ENCODE peak calls at places on chromosomes 2 and 18, in seven cellular contexts. H is PC-3, Y is hepatocyte, W is HCT116, D is OCI-LY7, T is GM23248, C is MM.1S. E is an unnamed sample.

GRCh38 chr2:29010946-29011649 is 30.0 kb downstream of the TOGARAM2 start:
- DNase-seq in H (no peak), Y (peak; percentile 65), W (no peak), D (peak; percentile 6), T (peak; percentile 14), C (peak; percentile 29), E (no peak)

GRCh38 chr2:79994915-79995419 is 309.6 kb downstream of the LRRTM1 start:
- DNase-seq in H (no peak), Y (no peak), W (no peak), D (no peak), T (peak; percentile 31), C (no peak), E (no peak)

GRCh38 chr2:121219866-121220265 is 65.1 kb downstream of the TFCP2L1 start:
- DNase-seq in H (no peak), Y (no peak), W (no peak), D (no peak), T (no peak), C (no peak), E (no peak)

GRCh38 chr2:111985514-111985913 is 69.6 kb upstream of the TMEM87B start:
- DNase-seq in H (no peak), Y (no peak), W (no peak), D (no peak), T (no peak), C (no peak), E (no peak)

GRCh38 chr2:118672571-118673158 is 174.8 kb downstream of the EN1 start:
- DNase-seq in H (no peak), Y (peak; percentile 27), W (no peak), D (no peak), T (peak; percentile 13), C (no peak), E (peak; percentile 64)

GRCh38 chr2:11017921-11018320 is 106.2 kb downstream of the KCNF1 start:
- DNase-seq in H (no peak), Y (no peak), W (no peak), D (no peak), T (no peak), C (no peak), E (no peak)

GRCh38 chr18:28823506-28824182 is 646.7 kb upstream of the CDH2 start:
- DNase-seq in H (peak; percentile 57), Y (no peak), W (no peak), D (no peak), T (peak; percentile 48), C (peak; percentile 27), E (no peak)

GRCh38 chr2:132390076-132390475 is 26.5 kb upstream of the GPR39 start:
- DNase-seq in H (no peak), Y (no peak), W (no peak), D (no peak), T (no peak), C (no peak), E (no peak)

GRCh38 chr18:21386523-21387240 is 144.7 kb downstream of the GREB1L start:
- DNase-seq in H (no peak), Y (no peak), W (no peak), D (no peak), T (no peak), C (no peak), E (no peak)

GRCh38 chr2:42029639-42030195 is 18.1 kb upstream of the PKDCC start:
- DNase-seq in H (no peak), Y (no peak), W (no peak), D (no peak), T (no peak), C (peak; percentile 75), E (no peak)

GRCh38 chr2:166376873-166377272 is 1.1 kb upstream of the SCN9A start:
- DNase-seq in H (no peak), Y (no peak), W (no peak), D (no peak), T (no peak), C (no peak), E (no peak)

GRCh38 chr2:16225071-16225470 is 284.7 kb downstream of the MYCN start:
- DNase-seq in H (no peak), Y (no peak), W (no peak), D (no peak), T (no peak), C (no peak), E (no peak)

GRCh38 chr2:167592441-167592840 is 655.0 kb downstream of the STK39 start:
- DNase-seq in H (no peak), Y (no peak), W (no peak), D (no peak), T (no peak), C (no peak), E (no peak)

GRCh38 chr2:204049635-204050034 is 113.1 kb downstream of the ICOS start:
- DNase-seq in H (no peak), Y (no peak), W (no peak), D (peak; percentile 28), T (no peak), C (peak; percentile 83), E (no peak)

GRCh38 chr2:66821168-66821567 is 386.2 kb downstream of the MEIS1 start:
- DNase-seq in H (no peak), Y (no peak), W (no peak), D (no peak), T (no peak), C (no peak), E (no peak)
- H3K9me2 ChIP-seq in H (no peaks in the 10 kb centered on the region), Y (no peaks in the 10 kb centered on the region), W (no peaks in the 10 kb centered on the region), D (no peaks in the 10 kb centered on the region), T (no peaks in the 10 kb centered on the region), C (no peaks in the 10 kb centered on the region), E (no peaks in the 10 kb centered on the region)

GRCh38 chr2:181457121-181457740 is at the start of gene ITGA4:
- DNase-seq in H (peak; percentile 69), Y (peak; percentile 84), W (no peak), D (peak; percentile 93), T (peak; percentile 91), C (peak; percentile 93), E (no peak)
- H3K4me3 ChIP-seq in H (peak within 1 kb of the TSS; percentile 69), Y (peak within 1 kb of the TSS; percentile 38), W (no peak within 1 kb of the TSS), D (peak within 1 kb of the TSS; percentile 91), T (peak within 1 kb of the TSS; percentile 91), C (peak within 1 kb of the TSS; percentile 89), E (no peak within 1 kb of the TSS)

DNA sequence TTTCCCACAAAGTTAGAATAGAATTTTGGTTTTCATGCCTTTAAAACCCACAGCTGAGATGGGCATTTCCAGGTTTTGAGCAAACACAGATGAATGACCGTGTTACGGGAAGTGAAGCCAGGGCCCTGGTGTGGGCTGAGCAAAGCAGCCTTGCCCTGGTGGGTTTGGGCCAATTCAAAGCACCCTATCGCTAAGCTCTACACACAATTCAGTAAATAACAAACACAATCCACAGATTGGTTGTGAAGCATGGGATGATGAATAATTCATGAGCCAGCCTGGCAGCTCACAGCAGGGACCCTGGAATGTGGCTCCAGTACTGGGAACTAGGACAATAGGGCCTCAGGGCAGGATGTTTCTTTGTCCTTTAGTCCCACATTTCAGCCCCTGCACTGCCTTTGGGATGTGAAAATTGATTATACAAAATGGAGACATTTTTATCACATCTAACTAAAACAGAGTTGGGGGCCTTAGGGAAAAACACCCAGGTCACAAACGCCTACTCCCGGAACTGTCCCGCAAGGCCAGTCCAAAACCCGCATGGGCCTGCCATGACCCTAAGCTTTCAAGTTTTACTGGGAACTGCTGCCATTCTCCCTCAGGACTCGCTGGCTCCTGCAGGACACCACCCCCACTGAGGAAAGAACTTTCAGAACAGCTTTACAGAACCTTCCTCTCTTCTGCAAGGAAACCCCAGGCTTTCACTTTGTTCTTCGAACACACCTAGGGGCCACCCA is 320.2 kb upstream of the HS6ST1 start:
- DNase-seq in H (no peak), Y (no peak), W (no peak), D (no peak), T (peak; percentile 70), C (no peak), E (peak; percentile 63)
- H3K9me2 ChIP-seq in H (no peaks in the 10 kb centered on the region), Y (no peaks in the 10 kb centered on the region), W (no peaks in the 10 kb centered on the region), D (no peaks in the 10 kb centered on the region), T (no peaks in the 10 kb centered on the region), C (no peaks in the 10 kb centered on the region), E (no peaks in the 10 kb centered on the region)

DNA sequence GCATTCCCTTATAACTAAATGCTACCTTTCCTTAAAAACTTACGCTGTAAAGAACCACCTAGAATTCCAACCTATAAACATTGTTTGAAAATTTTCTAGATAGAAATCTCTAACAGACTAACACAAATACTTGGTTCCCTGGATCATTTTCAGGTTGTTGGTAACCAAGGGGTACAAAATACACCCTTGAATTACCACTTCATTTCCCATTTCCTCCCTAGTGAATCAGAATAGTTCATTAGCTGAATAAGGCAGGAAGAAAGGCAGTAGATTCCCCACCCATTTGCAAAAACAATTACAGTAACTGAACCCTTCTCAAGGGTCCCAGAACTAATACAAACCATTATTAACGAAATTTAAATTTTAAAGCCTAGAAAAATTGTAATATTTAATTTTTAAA is 5.5 kb downstream of the MEX3C start:
- DNase-seq in H (no peak), Y (no peak), W (no peak), D (no peak), T (peak; percentile 16), C (no peak), E (no peak)
- H3K4me3 ChIP-seq in H (no peak overlapping the region), Y (no peak overlapping the region), W (no peak overlapping the region), D (peak overlapping the region; percentile 92), T (no peak overlapping the region), C (no peak overlapping the region), E (no peak overlapping the region)

GRCh38 chr2:128640847-128641360 is 322.2 kb upstream of the HS6ST1 start:
- DNase-seq in H (no peak), Y (no peak), W (no peak), D (no peak), T (no peak), C (no peak), E (no peak)

GRCh38 chr2:128640166-128640846 is 321.6 kb upstream of the HS6ST1 start:
- DNase-seq in H (no peak), Y (no peak), W (no peak), D (no peak), T (peak; percentile 14), C (no peak), E (no peak)

GRCh38 chr2:128641421-128642095 is 322.9 kb upstream of the HS6ST1 start:
- DNase-seq in H (no peak), Y (no peak), W (no peak), D (no peak), T (no peak), C (no peak), E (no peak)

GRCh38 chr2:128638311-128638710 is 319.6 kb upstream of the HS6ST1 start:
- DNase-seq in H (no peak), Y (no peak), W (no peak), D (no peak), T (no peak), C (no peak), E (no peak)

GRCh38 chr2:128639693-128640092 is 321.0 kb upstream of the HS6ST1 start:
- DNase-seq in H (no peak), Y (no peak), W (no peak), D (no peak), T (peak; percentile 14), C (no peak), E (no peak)
- H3K9me2 ChIP-seq in H (no peaks in the 10 kb centered on the region), Y (no peaks in the 10 kb centered on the region), W (no peaks in the 10 kb centered on the region), D (no peaks in the 10 kb centered on the region), T (no peaks in the 10 kb centered on the region), C (no peaks in the 10 kb centered on the region), E (no peaks in the 10 kb centered on the region)